ENCODE peak calls at places on chromosome 14, in six cellular contexts. Y is MM.1S, C is astrocyte, D is SJCRH30, H is GM23338, B is bronchial epithelial cell. K is an unnamed sample.

GRCh38 chr14:63952933-63953437 is 100.2 kb downstream of the SYNE2 start:
- DNase-seq in Y (no peak), C (no peak), D (no peak), H (no peak), B (no peak), K (no peak)

GRCh38 chr14:34231626-34232025 is 230.4 kb downstream of the SPTSSA start:
- DNase-seq in Y (no peak), C (peak; percentile 65), D (no peak), H (no peak), B (no peak), K (no peak)

GRCh38 chr14:105387530-105387922 is 10.8 kb upstream of the TEX22 start:
- DNase-seq in Y (no peak), C (no peak), D (no peak), H (no peak), B (no peak), K (no peak)

GRCh38 chr14:84273181-84273580 is 1256.8 kb upstream of the FLRT2 start:
- DNase-seq in Y (no peak), C (no peak), D (peak; percentile 20), H (no peak), B (no peak), K (no peak)

GRCh38 chr14:76836029-76836630 is 9.9 kb downstream of the LRRC74A start:
- DNase-seq in Y (no peak), C (no peak), D (no peak), H (no peak), B (no peak), K (no peak)

GRCh38 chr14:32611752-32612151 is 282.7 kb downstream of the AKAP6 start:
- DNase-seq in Y (no peak), C (peak; percentile 92), D (no peak), H (no peak), B (peak; percentile 84), K (no peak)

GRCh38 chr14:20614038-20614840 is 23.1 kb upstream of the RNASE12 start:
- DNase-seq in Y (no peak), C (no peak), D (peak; percentile 58), H (no peak), B (peak; percentile 55), K (no peak)

GRCh38 chr14:64767215-64767964 is 63.2 kb downstream of the PLEKHG3 start:
- DNase-seq in Y (no peak), C (no peak), D (no peak), H (no peak), B (no peak), K (no peak)

GRCh38 chr14:76928301-76928700 is 100.2 kb downstream of the IRF2BPL start:
- DNase-seq in Y (no peak), C (no peak), D (no peak), H (no peak), B (no peak), K (no peak)

GRCh38 chr14:36941783-36942521 is 230.5 kb downstream of the SLC25A21 start:
- DNase-seq in Y (peak; percentile 24), C (peak; percentile 26), D (peak; percentile 44), H (peak; percentile 71), B (peak; percentile 71), K (peak; percentile 31)

GRCh38 chr14:69484444-69485113 is at the start of gene PLEKHD1:
- DNase-seq in Y (no peak), C (no peak), D (peak; percentile 22), H (peak; percentile 79), B (no peak), K (no peak)

GRCh38 chr14:67710209-67710608 is 8.5 kb downstream of the RDH12 start:
- DNase-seq in Y (no peak), C (no peak), D (peak; percentile 9), H (peak; percentile 67), B (no peak), K (peak; percentile 27)

GRCh38 chr14:77603031-77603430 is 13.4 kb downstream of the SPTLC2 start:
- DNase-seq in Y (no peak), C (no peak), D (no peak), H (no peak), B (peak; percentile 48), K (no peak)

GRCh38 chr14:26765768-26766550 is 168.1 kb upstream of the NOVA1 start:
- DNase-seq in Y (no peak), C (peak; percentile 93), D (no peak), H (no peak), B (peak; percentile 59), K (no peak)

GRCh38 chr14:69657961-69658360 is 46.6 kb downstream of the SUSD6 start:
- DNase-seq in Y (no peak), C (peak; percentile 75), D (no peak), H (peak; percentile 56), B (peak; percentile 87), K (no peak)

GRCh38 chr14:57461777-57462320 is 31.8 kb downstream of the CCDC198 start:
- DNase-seq in Y (no peak), C (no peak), D (no peak), H (no peak), B (peak; percentile 14), K (no peak)

GRCh38 chr14:61456720-61457119 is 135.3 kb downstream of the PRKCH start:
- DNase-seq in Y (peak; percentile 58), C (peak; percentile 40), D (peak; percentile 75), H (peak; percentile 85), B (peak; percentile 58), K (no peak)

DNA sequence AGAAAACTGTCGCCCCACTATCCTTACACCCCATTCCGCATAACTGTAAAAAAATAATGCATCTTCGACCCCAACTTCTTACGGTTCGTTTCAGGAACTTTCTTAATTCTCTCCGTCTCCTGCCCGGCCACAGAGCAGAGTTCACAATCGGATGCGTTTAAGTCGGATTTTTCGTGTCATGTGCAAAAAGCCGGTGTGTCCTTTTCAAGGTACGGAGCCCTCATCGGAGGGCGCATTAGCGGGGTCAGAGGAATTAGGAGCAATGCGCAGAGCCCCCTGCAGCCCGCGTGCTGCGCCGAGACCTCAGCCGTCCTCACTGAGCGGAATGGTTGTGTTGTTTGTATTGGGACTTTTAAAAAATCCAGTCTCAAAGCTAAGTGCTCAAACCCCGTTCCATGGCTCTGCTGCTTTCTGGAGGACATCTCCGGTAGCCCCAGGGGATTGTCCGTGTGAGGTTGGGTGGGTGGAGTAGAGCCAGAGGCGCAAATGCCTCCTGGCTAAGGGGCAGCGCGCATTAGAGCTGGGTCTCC is 3.8 kb upstream of the GSC start:
- DNase-seq in Y (no peak), C (no peak), D (no peak), H (peak; percentile 59), B (no peak), K (no peak)
- H3K27me3 ChIP-seq in Y (peaks cover 34% of the 10 kb centered on the region), C (peaks cover 68% of the 10 kb centered on the region), D (peaks cover 3% of the 10 kb centered on the region), H (peaks cover 100% of the 10 kb centered on the region), B (peaks cover 48% of the 10 kb centered on the region), K (peaks cover 72% of the 10 kb centered on the region)

GRCh38 chr14:95323361-95323760 is 3.7 kb upstream of the CLMN start:
- DNase-seq in Y (no peak), C (no peak), D (no peak), H (no peak), B (peak; percentile 32), K (no peak)
- H3K27me3 ChIP-seq in Y (no peaks in the 10 kb centered on the region), C (peaks cover 4% of the 10 kb centered on the region), D (no peaks in the 10 kb centered on the region), H (peaks cover 19% of the 10 kb centered on the region), B (no peaks in the 10 kb centered on the region), K (peaks cover 3% of the 10 kb centered on the region)

GRCh38 chr14:99118046-99118721 is 153.8 kb downstream of the BCL11B start:
- DNase-seq in Y (no peak), C (no peak), D (no peak), H (peak; percentile 84), B (no peak), K (no peak)
- H3K27me3 ChIP-seq in Y (no peaks in the 10 kb centered on the region), C (peaks cover 26% of the 10 kb centered on the region), D (no peaks in the 10 kb centered on the region), H (peaks cover 7% of the 10 kb centered on the region), B (peaks cover 12% of the 10 kb centered on the region), K (peaks cover 1% of the 10 kb centered on the region)

DNA sequence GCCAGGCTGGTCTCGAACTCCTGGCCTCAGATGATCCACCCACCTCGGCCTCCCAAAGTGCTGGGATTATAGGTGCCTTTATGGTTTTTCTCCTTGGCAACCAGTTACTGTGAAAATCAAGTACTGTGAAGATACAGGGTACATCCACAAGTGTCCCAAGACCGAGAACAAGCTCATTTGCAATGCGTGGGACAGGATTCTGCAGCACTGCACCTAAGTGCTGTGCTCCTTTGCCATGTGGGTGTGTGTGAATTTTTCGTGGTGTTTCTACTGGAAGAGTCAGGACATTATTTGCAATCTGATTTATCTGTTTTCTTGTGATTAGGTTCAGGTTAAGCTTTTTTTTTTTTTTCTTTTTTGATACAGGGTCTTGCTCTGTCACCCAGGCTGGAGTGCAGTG is 7.1 kb upstream of the C14orf93 start:
- DNase-seq in Y (no peak), C (no peak), D (no peak), H (no peak), B (no peak), K (no peak)
- H3K27me3 ChIP-seq in Y (no peaks in the 10 kb centered on the region), C (no peaks in the 10 kb centered on the region), D (no peaks in the 10 kb centered on the region), H (no peaks in the 10 kb centered on the region), B (no peaks in the 10 kb centered on the region), K (no peaks in the 10 kb centered on the region)

GRCh38 chr14:58820032-58820431 is 182.3 kb downstream of the DACT1 start:
- DNase-seq in Y (no peak), C (no peak), D (no peak), H (no peak), B (no peak), K (no peak)
- H3K27me3 ChIP-seq in Y (no peaks in the 10 kb centered on the region), C (no peaks in the 10 kb centered on the region), D (no peaks in the 10 kb centered on the region), H (no peaks in the 10 kb centered on the region), B (no peaks in the 10 kb centered on the region), K (no peaks in the 10 kb centered on the region)

DNA sequence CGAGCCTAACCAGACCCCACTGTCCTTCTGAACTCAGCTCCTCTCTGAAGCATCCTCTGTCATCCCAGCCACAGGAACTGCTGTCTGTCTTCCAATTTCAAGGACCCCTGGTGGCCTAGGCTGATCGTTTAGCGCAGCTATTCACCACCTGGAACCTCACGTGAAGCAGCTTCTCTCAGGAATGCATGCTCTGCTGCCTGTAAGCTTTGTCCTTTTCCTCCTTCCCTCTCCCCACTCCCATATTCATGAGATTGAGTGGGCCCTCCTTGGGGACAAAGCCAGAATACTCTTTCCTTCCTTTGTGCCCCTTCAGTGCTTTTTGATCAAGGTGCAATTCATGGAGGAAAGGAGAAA is 17.2 kb downstream of the DPF3 start:
- DNase-seq in Y (no peak), C (no peak), D (no peak), H (peak; percentile 65), B (no peak), K (no peak)
- H3K27me3 ChIP-seq in Y (no peaks in the 10 kb centered on the region), C (no peaks in the 10 kb centered on the region), D (peaks cover 4% of the 10 kb centered on the region), H (no peaks in the 10 kb centered on the region), B (no peaks in the 10 kb centered on the region), K (no peaks in the 10 kb centered on the region)